ENCODE peak calls at places on chromosomes 16 and 17, in four cellular contexts. D, A, P and G are unnamed samples.

GRCh38 chr17:82370471-82371332 is 863 bp upstream of the UTS2R start:
- DNase-seq in A (no peak), P (no peak), D (no peak), G (no peak)

GRCh38 chr16:68247932-68248331 is 2.8 kb downstream of the PLA2G15 start:
- DNase-seq in P (no peak), D (no peak), A (no peak), G (no peak)

GRCh38 chr17:45668316-45668715 is 115.8 kb upstream of the CRHR1 start:
- DNase-seq in A (no peak), P (no peak), D (no peak), G (no peak)

GRCh38 chr17:16415031-16415924 is at the start of gene TRPV2:
- DNase-seq in D (peak; percentile 85), P (no peak), A (no peak), G (peak; percentile 68)

GRCh38 chr17:1972429-1973160 is 52.5 kb downstream of the RTN4RL1 start:
- DNase-seq in D (no peak), A (peak; percentile 12), P (no peak), G (no peak)

GRCh38 chr16:49585143-49585542 is 211.5 kb downstream of the C16orf78 start:
- DNase-seq in P (no peak), A (no peak), D (no peak), G (no peak)

GRCh38 chr16:77059441-77059840 is 131.5 kb upstream of the MON1B start:
- DNase-seq in D (no peak), P (no peak), A (no peak), G (no peak)

GRCh38 chr16:49497466-49497865 is 123.9 kb downstream of the C16orf78 start:
- DNase-seq in D (no peak), A (no peak), P (no peak), G (no peak)

GRCh38 chr17:7003745-7004144 is 7.9 kb downstream of the ALOX12 start:
- DNase-seq in D (no peak), A (no peak), P (no peak), G (no peak)

GRCh38 chr16:29806096-29806579 is at the start of gene MAZ:
- DNase-seq in P (no peak), A (peak; percentile 91), D (no peak), G (no peak)

GRCh38 chr16:48382131-48382530 is 3.1 kb downstream of the SIAH1 start:
- DNase-seq in A (no peak), D (no peak), P (no peak), G (no peak)

GRCh38 chr17:17934214-17934613 is 38.0 kb downstream of the TOM1L2 start:
- DNase-seq in A (no peak), D (no peak), P (no peak), G (no peak)

GRCh38 chr17:65334391-65334790 is 197.2 kb downstream of the RGS9 start:
- DNase-seq in D (no peak), P (no peak), A (no peak), G (no peak)

GRCh38 chr17:77451894-77452852 is 311.4 kb downstream of the SEC14L1 start:
- DNase-seq in P (no peak), D (peak; percentile 76), A (peak; percentile 72), G (peak; percentile 87)

GRCh38 chr16:48161906-48162305 is 6.1 kb upstream of the ABCC12 start:
- DNase-seq in A (no peak), P (no peak), D (no peak), G (no peak)

GRCh38 chr17:29412780-29413565 is 22.8 kb downstream of the TAOK1 start:
- DNase-seq in A (peak; percentile 78), D (no peak), P (no peak), G (no peak)

GRCh38 chr17:75096082-75096625 is 8.4 kb downstream of the SLC16A5 start:
- DNase-seq in A (peak; percentile 69), P (no peak), D (peak; percentile 80), G (peak; percentile 91)

GRCh38 chr17:4807534-4808377 is 804 bp downstream of the PLD2 start:
- DNase-seq in P (no peak), A (no peak), D (no peak), G (no peak)

GRCh38 chr17:64032081-64032480 is 11.6 kb upstream of the ICAM2 start:
- DNase-seq in P (no peak), D (peak; percentile 28), A (peak; percentile 34), G (peak; percentile 18)

GRCh38 chr16:1678500-1679098 is 520 bp downstream of the JPT2 start:
- DNase-seq in P (no peak), D (no peak), A (peak; percentile 24), G (peak; percentile 49)

GRCh38 chr17:27907976-27908558 is 14.9 kb upstream of the LYRM9 start:
- DNase-seq in D (no peak), P (no peak), A (no peak), G (peak; percentile 66)

GRCh38 chr16:52976539-52977167 is 76.0 kb downstream of the CHD9NB start:
- DNase-seq in A (peak; percentile 22), P (no peak), D (peak; percentile 32), G (peak; percentile 67)

GRCh38 chr16:56747486-56748045 is 17.6 kb downstream of the NUP93 start:
- DNase-seq in A (no peak), D (no peak), P (no peak), G (peak; percentile 56)

GRCh38 chr17:7707446-7707845 is 2.4 kb downstream of the EFNB3 start:
- DNase-seq in D (peak; percentile 59), A (no peak), P (no peak), G (no peak)

GRCh38 chr17:72565758-72566157 is 444.9 kb downstream of the SOX9 start:
- DNase-seq in D (no peak), P (no peak), A (no peak), G (no peak)

GRCh38 chr17:72562628-72563188 is 441.9 kb downstream of the SOX9 start:
- DNase-seq in A (no peak), P (no peak), D (no peak), G (no peak)

GRCh38 chr17:72566671-72567484 is 446.1 kb downstream of the SOX9 start:
- DNase-seq in A (no peak), P (no peak), D (no peak), G (no peak)

GRCh38 chr17:72563952-72564351 is 443.1 kb downstream of the SOX9 start:
- DNase-seq in A (no peak), P (no peak), D (no peak), G (no peak)

GRCh38 chr17:72565006-72565405 is 444.2 kb downstream of the SOX9 start:
- DNase-seq in A (no peak), P (no peak), D (no peak), G (no peak)
- H4K5ac ChIP-seq in A (no peak overlapping the region), P (no peak overlapping the region), D (no peak overlapping the region), G (no peak overlapping the region)

GRCh38 chr16:8676737-8677375 is 2.4 kb downstream of the ABAT start:
- DNase-seq in P (no peak), D (no peak), A (no peak), G (no peak)

GRCh38 chr16:8676160-8676547 is 1.7 kb downstream of the ABAT start:
- DNase-seq in D (no peak), A (no peak), P (no peak), G (no peak)

GRCh38 chr16:8678068-8678927 is 3.9 kb downstream of the ABAT start:
- DNase-seq in A (peak; percentile 80), P (no peak), D (no peak), G (no peak)

GRCh38 chr16:8677481-8677880 is 3.1 kb downstream of the ABAT start:
- DNase-seq in A (no peak), P (no peak), D (no peak), G (no peak)

GRCh38 chr16:8679156-8679555 is 4.7 kb downstream of the ABAT start:
- DNase-seq in D (no peak), A (no peak), P (no peak), G (peak; percentile 63)
- H3K23ac ChIP-seq in D (no peak overlapping the region), A (no peak overlapping the region), P (no peak overlapping the region), G (no peak overlapping the region)

GRCh38 chr16:88073201-88073721 is 122.0 kb downstream of the BANP start:
- DNase-seq in D (no peak), P (no peak), A (no peak), G (no peak)
- H2BK15ac ChIP-seq in D (no peak overlapping the region), P (no peak overlapping the region), A (no peak overlapping the region), G (no peak overlapping the region)

GRCh38 chr17:76415786-76416185 is 31.4 kb downstream of the SPHK1 start:
- DNase-seq in D (no peak), P (no peak), A (no peak), G (no peak)

GRCh38 chr17:76414334-76415295 is 30.2 kb downstream of the SPHK1 start:
- DNase-seq in D (no peak), A (peak; percentile 69), P (no peak), G (peak; percentile 27)

GRCh38 chr17:76417499-76418143 is 33.2 kb downstream of the SPHK1 start:
- DNase-seq in D (peak; percentile 67), P (no peak), A (no peak), G (peak; percentile 53)

GRCh38 chr17:76416899-76417298 is 32.5 kb downstream of the SPHK1 start:
- DNase-seq in D (no peak), A (no peak), P (no peak), G (no peak)

DNA sequence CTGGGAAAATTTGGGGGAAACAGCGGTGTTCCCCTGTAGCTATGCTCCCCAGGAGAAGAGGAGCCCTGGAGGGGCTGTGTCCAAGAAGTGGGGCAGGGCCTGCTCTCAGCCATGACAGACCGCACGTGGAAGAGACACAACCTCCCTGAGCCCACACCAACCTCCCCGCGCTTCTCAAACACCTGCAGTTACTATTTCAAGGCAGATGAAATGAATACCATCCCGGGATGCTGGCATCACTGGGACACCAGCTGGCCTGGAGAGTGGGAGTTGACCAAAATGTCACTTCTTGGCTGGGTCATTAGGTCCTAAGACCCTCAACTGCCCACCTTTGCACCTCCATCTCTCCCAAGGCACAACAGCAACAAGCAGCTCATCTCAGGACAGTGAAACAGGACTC is 32.0 kb downstream of the SPHK1 start:
- DNase-seq in A (no peak), D (no peak), P (no peak), G (no peak)
- H4K5ac ChIP-seq in A (no peak overlapping the region), D (no peak overlapping the region), P (no peak overlapping the region), G (no peak overlapping the region)

GRCh38 chr17:13984956-13985355 is 84.3 kb upstream of the COX10 start:
- DNase-seq in D (no peak), P (no peak), A (no peak), G (no peak)

GRCh38 chr17:13981881-13982280 is 87.4 kb upstream of the COX10 start:
- DNase-seq in A (no peak), P (no peak), D (no peak), G (peak; percentile 40)

DNA sequence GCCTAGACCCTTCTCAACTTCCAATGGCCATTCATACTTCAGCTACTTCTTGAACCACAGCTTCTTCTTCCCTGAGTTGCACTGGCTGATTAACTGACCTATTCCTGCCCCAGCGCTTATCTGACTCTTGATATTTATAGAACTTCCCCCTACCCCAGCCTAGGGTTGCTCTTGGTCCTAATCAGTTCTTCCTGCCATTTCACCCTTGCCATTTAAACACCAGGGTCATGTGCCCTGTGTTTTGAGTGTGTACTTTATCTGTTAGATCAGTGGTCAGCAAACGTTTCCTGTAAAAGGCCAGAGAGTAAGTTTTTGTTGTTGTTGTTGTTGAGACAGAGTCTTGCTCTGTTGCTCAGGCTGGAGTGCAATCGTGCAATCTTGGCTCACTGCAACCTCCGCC is 82.4 kb upstream of the COX10 start:
- DNase-seq in D (no peak), A (no peak), P (no peak), G (no peak)
- H3K23ac ChIP-seq in D (no peak overlapping the region), A (no peak overlapping the region), P (no peak overlapping the region), G (no peak overlapping the region)

DNA sequence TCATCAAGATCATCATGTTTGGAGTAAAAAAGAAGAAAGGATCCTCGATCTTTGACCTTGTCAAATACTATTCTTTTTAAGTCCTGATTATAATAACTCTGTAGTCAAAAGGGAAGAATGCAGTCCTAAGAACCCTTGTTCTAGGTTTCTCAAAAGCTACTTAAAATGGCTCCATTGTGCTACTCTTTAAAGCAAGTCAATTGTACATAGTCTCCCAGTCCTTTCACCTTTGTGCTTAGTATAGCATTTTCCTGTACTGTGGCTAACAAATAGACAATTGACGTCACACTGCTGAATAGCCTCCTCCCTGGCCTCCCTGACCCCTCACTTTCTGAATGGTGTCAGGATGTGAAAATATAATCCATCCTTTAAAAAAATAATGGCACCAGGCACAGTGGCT is 172.9 kb downstream of the AATF start:
- DNase-seq in A (no peak), P (no peak), D (no peak), G (no peak)
- H2BK15ac ChIP-seq in A (no peak overlapping the region), P (no peak overlapping the region), D (no peak overlapping the region), G (no peak overlapping the region)